ENCODE peak calls at places on chromosomes 1 and 21, in nine cellular contexts. V, K, W, E, J, L, X, C and T are unnamed samples.

GRCh38 chr1:42358791-42359190 is 21.8 kb upstream of the RIMKLA start:
- DNase-seq in V (no peak), K (no peak), W (no peak), E (no peak), J (no peak), L (no peak), X (no peak), C (no peak), T (no peak)

GRCh38 chr1:235725493-235725892 is 75.9 kb upstream of the GNG4 start:
- DNase-seq in V (no peak), K (no peak), W (no peak), E (no peak), J (no peak), L (no peak), X (no peak), C (no peak), T (no peak)

GRCh38 chr1:7121622-7121988 is 336.4 kb downstream of the CAMTA1 start:
- DNase-seq in V (peak), K (no peak), W (no peak), E (no peak), J (no peak), L (no peak), X (peak), C (peak), T (no peak)

GRCh38 chr1:15525043-15525958 is 1.3 kb upstream of the CASP9 start:
- DNase-seq in V (no peak), K (peak), W (peak), E (peak), J (no peak), L (no peak), X (no peak), C (no peak), T (peak)

GRCh38 chr1:27011058-27011764 is 1.4 kb downstream of the TENT5B start:
- DNase-seq in V (peak), K (no peak), W (no peak), E (no peak), J (no peak), L (peak), X (no peak), C (peak), T (peak)

GRCh38 chr1:64936958-64937357 is 29.4 kb downstream of the JAK1 start:
- DNase-seq in V (no peak), K (no peak), W (peak), E (no peak), J (no peak), L (no peak), X (no peak), C (peak), T (peak)

GRCh38 chr1:223731076-223731770 is 18.9 kb downstream of the CAPN2 start:
- DNase-seq in V (peak), K (no peak), W (no peak), E (no peak), J (no peak), L (no peak), X (peak), C (peak), T (peak)

GRCh38 chr1:24704411-24705259 is 40.6 kb upstream of the CLIC4 start:
- DNase-seq in V (no peak), K (no peak), W (no peak), E (no peak), J (no peak), L (peak), X (peak), C (peak), T (peak)

GRCh38 chr1:6646499-6647148 is 22.0 kb downstream of the THAP3 start:
- DNase-seq in V (peak), K (no peak), W (peak), E (peak), J (no peak), L (peak), X (peak), C (no peak), T (peak)

GRCh38 chr1:224500802-224501201 is 66.2 kb upstream of the WDR26 start:
- DNase-seq in V (no peak), K (no peak), W (peak), E (no peak), J (no peak), L (no peak), X (no peak), C (no peak), T (no peak)

GRCh38 chr1:203359010-203359571 is 8.2 kb upstream of the FMOD start:
- DNase-seq in V (no peak), K (no peak), W (no peak), E (no peak), J (no peak), L (no peak), X (no peak), C (peak), T (peak)

GRCh38 chr1:87983841-87984240 is 655.2 kb downstream of the LMO4 start:
- DNase-seq in V (no peak), K (no peak), W (no peak), E (no peak), J (no peak), L (no peak), X (no peak), C (no peak), T (no peak)

GRCh38 chr1:214318356-214318755 is 37.4 kb downstream of the SMYD2 start:
- DNase-seq in V (no peak), K (no peak), W (no peak), E (no peak), J (no peak), L (no peak), X (no peak), C (no peak), T (no peak)

GRCh38 chr1:94069649-94070285 is 51.2 kb downstream of the ABCA4 start:
- DNase-seq in V (no peak), K (no peak), W (no peak), E (no peak), J (no peak), L (no peak), X (no peak), C (no peak), T (no peak)

GRCh38 chr1:51649593-51650091 is 32.8 kb downstream of the OSBPL9 start:
- DNase-seq in V (no peak), K (no peak), W (no peak), E (no peak), J (no peak), L (no peak), X (no peak), C (no peak), T (no peak)

GRCh38 chr1:115815694-115816093 is 25.2 kb downstream of the NHLH2 start:
- DNase-seq in V (no peak), K (no peak), W (no peak), E (no peak), J (no peak), L (no peak), X (no peak), C (no peak), T (no peak)

GRCh38 chr1:30704271-30704670 is 19.1 kb downstream of the MATN1 start:
- DNase-seq in V (no peak), K (no peak), W (no peak), E (no peak), J (no peak), L (no peak), X (no peak), C (no peak), T (no peak)

GRCh38 chr1:66981679-66982078 is 56.9 kb downstream of the MIER1 start:
- DNase-seq in V (no peak), K (peak), W (no peak), E (no peak), J (peak), L (no peak), X (no peak), C (peak), T (no peak)

GRCh38 chr1:53998223-53998622 is 19.8 kb downstream of the LDLRAD1 start:
- DNase-seq in V (no peak), K (no peak), W (no peak), E (no peak), J (no peak), L (no peak), X (no peak), C (no peak), T (no peak)

GRCh38 chr21:44085491-44086321 is 21.5 kb upstream of the PWP2 start:
- DNase-seq in V (peak), K (no peak), W (no peak), E (no peak), J (no peak), L (no peak), X (no peak), C (peak), T (no peak)

GRCh38 chr21:26070822-26071425 is 99.6 kb downstream of the APP start:
- DNase-seq in V (no peak), K (no peak), W (no peak), E (no peak), J (no peak), L (no peak), X (no peak), C (peak), T (no peak)

GRCh38 chr21:26653431-26653830 is 80.3 kb upstream of the CYYR1 start:
- DNase-seq in V (no peak), K (no peak), W (no peak), E (no peak), J (no peak), L (no peak), X (no peak), C (no peak), T (no peak)

GRCh38 chr1:1085171-1085841 is 11.2 kb upstream of the RNF223 start:
- DNase-seq in V (peak), K (no peak), W (no peak), E (no peak), J (no peak), L (no peak), X (no peak), C (peak), T (no peak)

GRCh38 chr1:32867151-32867550 is 3.6 kb downstream of the FNDC5 start:
- DNase-seq in V (no peak), K (no peak), W (no peak), E (no peak), J (no peak), L (no peak), X (no peak), C (no peak), T (no peak)

GRCh38 chr1:12336436-12336835 is 106.6 kb downstream of the VPS13D start:
- DNase-seq in V (no peak), K (no peak), W (peak), E (no peak), J (no peak), L (no peak), X (no peak), C (no peak), T (no peak)

GRCh38 chr1:16208270-16208987 is 4.0 kb downstream of the ARHGEF19 start:
- DNase-seq in V (no peak), K (no peak), W (no peak), E (no peak), J (no peak), L (no peak), X (no peak), C (peak), T (no peak)

GRCh38 chr1:230186874-230187273 is 119.8 kb downstream of the GALNT2 start:
- DNase-seq in V (no peak), K (no peak), W (no peak), E (no peak), J (no peak), L (no peak), X (no peak), C (no peak), T (no peak)

GRCh38 chr1:75796376-75797272 is at the start of gene MSH4:
- DNase-seq in V (no peak), K (peak), W (peak), E (peak), J (no peak), L (peak), X (peak), C (peak), T (no peak)

GRCh38 chr1:39572379-39573096 is 4.1 kb downstream of the PABPC4 start:
- DNase-seq in V (no peak), K (no peak), W (no peak), E (no peak), J (no peak), L (no peak), X (no peak), C (no peak), T (no peak)

GRCh38 chr1:39639333-39640130 is at the start of gene HEYL:
- DNase-seq in V (peak), K (peak), W (peak), E (no peak), J (peak), L (peak), X (peak), C (peak), T (no peak)

GRCh38 chr21:45511661-45512431 is 30.4 kb downstream of the SLC19A1 start:
- DNase-seq in V (peak), K (no peak), W (no peak), E (no peak), J (no peak), L (no peak), X (no peak), C (peak), T (no peak)

GRCh38 chr1:154883919-154884867 is 14.1 kb upstream of the KCNN3 start:
- DNase-seq in V (peak), K (no peak), W (no peak), E (no peak), J (no peak), L (peak), X (no peak), C (no peak), T (no peak)